ENCODE peak calls at places on chromosomes 5 and 9, in nine cellular contexts. P is cardiac muscle cell; C is hepatocyte; Q is osteoblast; F is left lung; G is CD4-positive, alpha-beta memory T cell; S is adipocyte; U is pancreas; Y is upper lobe of right lung. W is an unnamed sample.

GRCh38 chr9:127519301-127520166 is 68.2 kb downstream of the LRSAM1 start:
- DNase-seq in P (no peak), U (no peak), Y (peak; percentile 68), F (peak; percentile 80), G (peak; percentile 54), Q (peak; percentile 99), S (peak; percentile 94), C (peak; percentile 59), W (no peak)

GRCh38 chr5:64925123-64925522 is 156.4 kb downstream of the CWC27 start:
- DNase-seq in U (no peak), S (no peak), Q (no peak), C (no peak), P (no peak), F (no peak), Y (no peak), G (no peak), W (no peak)

GRCh38 chr9:131609116-131609830 is 64.0 kb downstream of the PRRT1B start:
- DNase-seq in Y (no peak), U (peak; percentile 37), C (peak; percentile 49), S (peak; percentile 84), Q (peak; percentile 94), G (no peak), P (no peak), F (peak; percentile 37), W (no peak)

GRCh38 chr5:141485305-141486055 is 650 bp downstream of the PCDHGC4 start:
- DNase-seq in U (no peak), G (no peak), P (no peak), Y (no peak), C (no peak), Q (no peak), F (no peak), S (no peak), W (no peak)

GRCh38 chr9:129280236-129281231 is 102.5 kb upstream of the IER5L start:
- DNase-seq in Q (peak; percentile 69), S (no peak), U (no peak), C (no peak), P (no peak), F (no peak), G (no peak), Y (peak; percentile 56), W (no peak)

GRCh38 chr5:54792611-54793404 is 192.6 kb downstream of the ESM1 start:
- DNase-seq in P (no peak), U (no peak), S (peak; percentile 51), G (no peak), Q (no peak), Y (no peak), F (no peak), C (no peak), W (no peak)

GRCh38 chr5:179154991-179155955 is 95.1 kb downstream of the ZNF354C start:
- DNase-seq in S (no peak), F (peak; percentile 65), Y (peak; percentile 55), Q (peak; percentile 57), U (no peak), P (no peak), C (no peak), G (no peak), W (no peak)

GRCh38 chr5:56819027-56819881 is 3.9 kb downstream of the MAP3K1 start:
- DNase-seq in S (peak; percentile 30), U (no peak), P (no peak), G (no peak), F (no peak), Q (no peak), C (no peak), Y (no peak), W (no peak)

GRCh38 chr9:130825051-130825651 is 9.9 kb upstream of the ABL1 start:
- DNase-seq in G (no peak), F (no peak), U (no peak), Y (no peak), C (peak; percentile 75), P (peak; percentile 73), Q (peak; percentile 88), S (peak; percentile 87), W (peak; percentile 80)

GRCh38 chr9:127785023-127785932 is 556 bp upstream of the CDK9 start:
- DNase-seq in P (peak; percentile 90), C (peak; percentile 91), F (peak; percentile 98), U (peak; percentile 84), G (peak; percentile 89), S (peak; percentile 93), Y (peak; percentile 95), Q (peak; percentile 100), W (peak; percentile 91)

GRCh38 chr9:116087246-116087645 is 66.3 kb upstream of the PAPPA start:
- DNase-seq in C (peak; percentile 16), F (no peak), S (peak; percentile 70), Y (peak; percentile 68), G (no peak), U (no peak), P (peak; percentile 8), Q (no peak), W (no peak)

GRCh38 chr5:90866333-90866732 is 307.7 kb downstream of the ADGRV1 start:
- DNase-seq in U (no peak), C (no peak), G (no peak), Q (peak; percentile 48), F (no peak), S (peak; percentile 78), Y (no peak), P (peak; percentile 51), W (no peak)

GRCh38 chr5:60541980-60542379 is 158.0 kb downstream of the DEPDC1B start:
- DNase-seq in F (no peak), U (no peak), C (peak; percentile 28), Y (no peak), P (no peak), S (peak; percentile 34), G (no peak), Q (peak; percentile 70), W (no peak)

GRCh38 chr5:152288917-152289595 is 116.0 kb downstream of the NMUR2 start:
- DNase-seq in U (no peak), S (no peak), Y (no peak), P (no peak), C (no peak), Q (no peak), F (no peak), G (no peak), W (no peak)

GRCh38 chr5:54693936-54694510 is 176.5 kb downstream of the SNX18 start:
- DNase-seq in Y (no peak), U (no peak), C (no peak), P (no peak), G (no peak), Q (no peak), S (no peak), F (no peak), W (no peak)

GRCh38 chr5:143024227-143024920 is 254.2 kb downstream of the ARHGAP26 start:
- DNase-seq in C (no peak), Y (no peak), P (no peak), S (no peak), U (no peak), Q (no peak), G (no peak), F (no peak), W (no peak)

GRCh38 chr5:122192883-122193496 is 63.6 kb downstream of the ZNF474 start:
- DNase-seq in Y (no peak), P (peak; percentile 85), U (no peak), F (no peak), G (no peak), S (peak; percentile 92), C (peak; percentile 85), Q (peak; percentile 58), W (peak; percentile 69)

GRCh38 chr5:126512451-126512850 is 82.6 kb downstream of the ALDH7A1 start:
- DNase-seq in Y (no peak), U (no peak), P (no peak), C (no peak), Q (no peak), F (no peak), G (no peak), S (no peak), W (no peak)

GRCh38 chr5:35466746-35467145 is 150.9 kb upstream of the SPEF2 start:
- DNase-seq in F (no peak), S (no peak), P (no peak), G (no peak), Y (no peak), C (no peak), Q (no peak), U (no peak), W (no peak)

GRCh38 chr5:149915392-149916260 is 29.0 kb downstream of the PDE6A start:
- DNase-seq in U (no peak), F (no peak), Y (no peak), Q (no peak), S (no peak), C (no peak), P (peak; percentile 17), G (no peak), W (no peak)

GRCh38 chr9:86866739-86867138 is 80.6 kb downstream of the GAS1 start:
- DNase-seq in C (no peak), Y (no peak), P (no peak), G (no peak), F (no peak), Q (no peak), S (no peak), U (no peak), W (no peak)

GRCh38 chr9:91255327-91255726 is 106.4 kb downstream of the AUH start:
- DNase-seq in Y (no peak), S (peak; percentile 90), P (no peak), Q (peak; percentile 90), U (no peak), C (no peak), F (no peak), G (no peak), W (no peak)

GRCh38 chr9:34576943-34577634 is 12.4 kb downstream of the CNTFR start:
- DNase-seq in Q (no peak), G (no peak), F (no peak), P (peak; percentile 92), C (peak; percentile 75), Y (no peak), U (no peak), S (no peak), W (peak; percentile 18)
- H3K4me1 ChIP-seq in Q (no peaks in the 10 kb centered on the region), G (peaks cover 8% of the 10 kb centered on the region), F (peaks cover 7% of the 10 kb centered on the region), P (peaks cover 34% of the 10 kb centered on the region), C (peaks cover 28% of the 10 kb centered on the region), Y (no peaks in the 10 kb centered on the region), U (no peaks in the 10 kb centered on the region), S (no peaks in the 10 kb centered on the region), W (no peaks in the 10 kb centered on the region)

DNA sequence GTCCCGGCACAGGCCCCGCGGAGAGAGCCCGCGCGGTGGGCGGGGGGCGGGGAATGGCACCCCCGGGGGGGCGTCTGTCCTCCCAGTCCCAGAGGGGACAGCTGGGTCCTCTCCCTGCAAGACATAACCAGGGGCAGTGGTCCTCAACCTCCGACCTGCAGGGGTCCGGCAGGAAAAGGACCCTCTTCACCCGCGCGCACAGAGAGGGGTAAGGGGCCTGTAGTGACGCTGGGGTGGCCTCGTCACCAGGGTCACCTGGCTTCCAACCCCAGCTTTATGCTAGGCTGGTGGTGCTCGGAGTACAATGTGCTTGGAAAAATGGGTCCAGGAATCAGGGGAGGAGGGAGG is 34.2 kb downstream of the LHX2 start:
- DNase-seq in C (no peak), S (no peak), P (no peak), Q (no peak), F (no peak), U (no peak), Y (no peak), G (no peak), W (no peak)
- H3K4me3 ChIP-seq in C (no peak overlapping the region), S (no peak overlapping the region), P (peak overlapping the region; percentile 20), Q (peak overlapping the region; percentile 61), F (no peak overlapping the region), U (no peak overlapping the region), Y (peak overlapping the region; percentile 34), G (no peak overlapping the region), W (no peak overlapping the region)

GRCh38 chr9:136400038-136400834 is at the start of gene SNAPC4:
- DNase-seq in P (peak; percentile 94), Q (peak; percentile 100), S (peak; percentile 95), Y (peak; percentile 94), G (peak; percentile 80), U (peak; percentile 84), F (peak; percentile 98), C (peak; percentile 96), W (peak; percentile 85)
- H3K36me3 ChIP-seq in P (peaks cover 12% of the 10 kb centered on the region), Q (peaks cover 61% of the 10 kb centered on the region), S (peaks cover 59% of the 10 kb centered on the region), Y (peaks cover 42% of the 10 kb centered on the region), G (peaks cover 21% of the 10 kb centered on the region), U (peaks cover 14% of the 10 kb centered on the region), F (no peaks in the 10 kb centered on the region), C (no peaks in the 10 kb centered on the region), W (no peaks in the 10 kb centered on the region)

GRCh38 chr5:176530406-176530982 is 6.7 kb downstream of the RNF44 start:
- DNase-seq in Y (no peak), U (no peak), P (no peak), S (no peak), Q (peak; percentile 29), F (peak; percentile 72), C (no peak), G (no peak), W (no peak)
- H3K4me1 ChIP-seq in Y (peaks cover 43% of the 10 kb centered on the region), U (peaks cover 22% of the 10 kb centered on the region), P (peaks cover 23% of the 10 kb centered on the region), S (peaks cover 30% of the 10 kb centered on the region), Q (peaks cover 8% of the 10 kb centered on the region), F (peaks cover 52% of the 10 kb centered on the region), C (peaks cover 32% of the 10 kb centered on the region), G (peaks cover 75% of the 10 kb centered on the region), W (no peaks in the 10 kb centered on the region)